ENCODE peak calls at places on chromosomes 5 and 9, in nine cellular contexts. O is amniotic epithelial cell; D is brain microvascular endothelial cell; R is EL; Q is head of caudate nucleus; J is endodermal cell; G is T-helper 1 cell; Z is WERI-Rb-1; Y is activated T-helper 2 cell treated with anti-CD3 and anti-CD28 coated beads, Interferon-gamma antibody, Interleukin-2, Interleukin-4, amounts not matched to agents 10 μg/mL and 5 μg/mL and 100 μg/mL, durations not matched to agents 14 hours and 24 hours and 36 hours. W is an unnamed sample.

GRCh38 chr5:127351418-127351817 is 60.8 kb downstream of the MEGF10 start:
- DNase-seq in J (no peak), Y (no peak), O (peak), D (peak), Z (no peak), G (no peak), R (peak), Q (no peak), W (peak)

GRCh38 chr5:140324041-140324833 is 21.3 kb upstream of the PFDN1 start:
- DNase-seq in Y (no peak), Z (no peak), O (peak), R (no peak), D (no peak), J (peak), G (no peak), Q (no peak), W (peak)

GRCh38 chr5:60417500-60418181 is 282.3 kb downstream of the DEPDC1B start:
- DNase-seq in Q (no peak), J (no peak), Z (no peak), G (no peak), Y (no peak), D (no peak), R (no peak), O (no peak), W (peak)

GRCh38 chr5:68077349-68077894 is 138.1 kb upstream of the PIK3R1 start:
- DNase-seq in Z (peak), Q (no peak), G (no peak), O (no peak), J (no peak), D (no peak), Y (no peak), R (no peak), W (no peak)

GRCh38 chr9:6658628-6659353 is 13.3 kb upstream of the GLDC start:
- DNase-seq in O (no peak), J (no peak), D (no peak), Y (no peak), G (no peak), R (no peak), Q (no peak), Z (no peak), W (no peak)

GRCh38 chr5:124923131-124923530 is 176.7 kb upstream of the ZNF608 start:
- DNase-seq in Z (no peak), Q (peak), J (no peak), R (no peak), Y (no peak), G (no peak), D (no peak), O (peak), W (peak)

GRCh38 chr5:1523480-1523792 is 324 bp downstream of the LPCAT1 start:
- DNase-seq in Q (no peak), D (no peak), Z (no peak), Y (no peak), G (peak), J (no peak), R (no peak), O (no peak), W (no peak)

GRCh38 chr9:131707677-131708612 is 31.9 kb downstream of the RAPGEF1 start:
- DNase-seq in O (peak), Z (no peak), J (no peak), D (peak), Q (no peak), Y (no peak), G (peak), R (peak), W (peak)

GRCh38 chr5:153781325-153781724 is 257.4 kb downstream of the FAM114A2 start:
- DNase-seq in J (peak), G (no peak), Y (no peak), Q (no peak), D (no peak), Z (no peak), O (no peak), R (no peak), W (no peak)

GRCh38 chr9:27765266-27765665 is 192.0 kb upstream of the C9orf72 start:
- DNase-seq in O (peak), R (no peak), Z (no peak), Y (no peak), D (peak), G (no peak), Q (no peak), J (no peak), W (peak)

GRCh38 chr5:98187945-98188344 is 585.5 kb upstream of the RGMB start:
- DNase-seq in Y (no peak), Z (no peak), Q (no peak), D (no peak), G (no peak), O (no peak), R (peak), J (no peak), W (peak)

GRCh38 chr5:172778223-172778814 is 7.3 kb upstream of the DUSP1 start:
- DNase-seq in R (peak), J (peak), Y (no peak), O (peak), Z (peak), G (no peak), Q (no peak), D (peak), W (peak)

GRCh38 chr9:7879551-7880245 is 80.1 kb upstream of the DMAC1 start:
- DNase-seq in O (no peak), G (peak), Y (no peak), Z (peak), J (peak), Q (no peak), R (no peak), D (no peak), W (no peak)

GRCh38 chr9:109409998-109410397 is 88.1 kb downstream of the PTPN3 start:
- DNase-seq in Y (no peak), J (peak), G (peak), O (no peak), Z (peak), Q (no peak), R (no peak), D (no peak), W (no peak)

GRCh38 chr5:180138976-180139730 is 67.6 kb upstream of the RNF130 start:
- DNase-seq in Y (no peak), Q (no peak), R (no peak), D (no peak), O (no peak), Z (no peak), J (peak), G (no peak), W (no peak)

GRCh38 chr5:170559296-170559695 is 55.5 kb downstream of the KCNIP1 start:
- DNase-seq in R (no peak), O (no peak), Z (no peak), J (no peak), Q (no peak), D (no peak), G (no peak), Y (no peak), W (no peak)

GRCh38 chr5:42944989-42945388 is 95.1 kb downstream of the ANXA2R start:
- DNase-seq in G (no peak), Q (no peak), J (no peak), Y (no peak), O (peak), R (peak), Z (no peak), D (peak), W (peak)

GRCh38 chr5:23204111-23204510 is 303.3 kb upstream of the PRDM9 start:
- DNase-seq in O (no peak), Z (no peak), Y (no peak), D (no peak), R (no peak), Q (no peak), J (no peak), G (no peak), W (no peak)

GRCh38 chr9:8762676-8763075 is 963.1 kb upstream of the DMAC1 start:
- DNase-seq in D (no peak), O (no peak), Y (no peak), J (peak), Z (no peak), Q (no peak), G (no peak), R (no peak), W (no peak)